ENCODE peak calls at places on chromosomes 3 and 15, in four cellular contexts. One of them, this sample, is unnamed.

GRCh38 chr3:195762249-195762585 is 41.4 kb downstream of the MUC20 start:
- DNase-seq in stimulated activated CD8-positive, alpha-beta memory T cell treated with anti-CD3 and anti-CD28 coated beads, Interleukin-7, amount 100 ng/mL, for 1 hour: no peak
- DNase-seq in NCI-H774: no peak
- DNase-seq in cardiac fibroblast: no peak
- DNase-seq in this sample: no peak

GRCh38 chr15:76012021-76012551 is at the start of gene NRG4:
- DNase-seq in stimulated activated CD8-positive, alpha-beta memory T cell treated with anti-CD3 and anti-CD28 coated beads, Interleukin-7, amount 100 ng/mL, for 1 hour: no peak
- DNase-seq in cardiac fibroblast: peak
- DNase-seq in NCI-H774: peak
- DNase-seq in this sample: peak

GRCh38 chr15:101455291-101455916 is 34.1 kb downstream of the PCSK6 start:
- DNase-seq in NCI-H774: no peak
- DNase-seq in cardiac fibroblast: no peak
- DNase-seq in stimulated activated CD8-positive, alpha-beta memory T cell treated with anti-CD3 and anti-CD28 coated beads, Interleukin-7, amount 100 ng/mL, for 1 hour: no peak
- DNase-seq in this sample: peak

GRCh38 chr15:48962662-48963523 is 826 bp downstream of the SHC4 start:
- DNase-seq in stimulated activated CD8-positive, alpha-beta memory T cell treated with anti-CD3 and anti-CD28 coated beads, Interleukin-7, amount 100 ng/mL, for 1 hour: no peak
- DNase-seq in NCI-H774: no peak
- DNase-seq in cardiac fibroblast: peak
- DNase-seq in this sample: peak

GRCh38 chr3:123658118-123658859 is 73.4 kb upstream of the HACD2 start:
- DNase-seq in NCI-H774: no peak
- DNase-seq in cardiac fibroblast: peak
- DNase-seq in stimulated activated CD8-positive, alpha-beta memory T cell treated with anti-CD3 and anti-CD28 coated beads, Interleukin-7, amount 100 ng/mL, for 1 hour: no peak
- DNase-seq in this sample: no peak

GRCh38 chr3:16092923-16093322 is 81.6 kb upstream of the GALNT15 start:
- DNase-seq in stimulated activated CD8-positive, alpha-beta memory T cell treated with anti-CD3 and anti-CD28 coated beads, Interleukin-7, amount 100 ng/mL, for 1 hour: no peak
- DNase-seq in NCI-H774: no peak
- DNase-seq in cardiac fibroblast: no peak
- DNase-seq in this sample: no peak

GRCh38 chr3:128276577-128277183 is 123.4 kb downstream of the EEFSEC start:
- DNase-seq in stimulated activated CD8-positive, alpha-beta memory T cell treated with anti-CD3 and anti-CD28 coated beads, Interleukin-7, amount 100 ng/mL, for 1 hour: no peak
- DNase-seq in NCI-H774: no peak
- DNase-seq in cardiac fibroblast: no peak
- DNase-seq in this sample: no peak

GRCh38 chr15:98126326-98127090 is 166.0 kb downstream of the ARRDC4 start:
- DNase-seq in NCI-H774: no peak
- DNase-seq in cardiac fibroblast: no peak
- DNase-seq in stimulated activated CD8-positive, alpha-beta memory T cell treated with anti-CD3 and anti-CD28 coated beads, Interleukin-7, amount 100 ng/mL, for 1 hour: no peak
- DNase-seq in this sample: no peak

GRCh38 chr15:90138071-90138833 is 36.0 kb upstream of the IDH2 start:
- DNase-seq in stimulated activated CD8-positive, alpha-beta memory T cell treated with anti-CD3 and anti-CD28 coated beads, Interleukin-7, amount 100 ng/mL, for 1 hour: no peak
- DNase-seq in NCI-H774: no peak
- DNase-seq in cardiac fibroblast: no peak
- DNase-seq in this sample: no peak